ENCODE peak calls at places on chromosome 7, in seven cellular contexts. One of them, this sample, is unnamed.
A peak's percentile ranks its signal among the peaks of the same experiment; 100 is the strongest.

GRCh38 chr7:47088329-47089067 is 493.4 kb downstream of the TNS3 start:
- DNase-seq in mammary epithelial cell: peak; percentile 31
- DNase-seq in HCT116: peak; percentile 34
- DNase-seq in neuronal stem cell: peak; percentile 59
- DNase-seq in osteoblast: peak; percentile 84
- DNase-seq in fibroblast of lung: peak; percentile 53
- DNase-seq in hepatocyte: peak; percentile 82
- DNase-seq in this sample: no peak

GRCh38 chr7:113561446-113561845 is 357.4 kb downstream of the PPP1R3A start:
- DNase-seq in mammary epithelial cell: peak; percentile 68
- DNase-seq in HCT116: no peak
- DNase-seq in neuronal stem cell: no peak
- DNase-seq in osteoblast: no peak
- DNase-seq in fibroblast of lung: peak; percentile 78
- DNase-seq in hepatocyte: no peak
- DNase-seq in this sample: no peak

GRCh38 chr7:151705744-151706567 is 171.0 kb downstream of the PRKAG2 start:
- DNase-seq in mammary epithelial cell: peak; percentile 22
- DNase-seq in HCT116: peak; percentile 56
- DNase-seq in neuronal stem cell: no peak
- DNase-seq in osteoblast: peak; percentile 91
- DNase-seq in fibroblast of lung: peak; percentile 59
- DNase-seq in hepatocyte: peak; percentile 68
- DNase-seq in this sample: peak; percentile 70

GRCh38 chr7:40133561-40134427 is 628 bp downstream of the MPLKIP start:
- DNase-seq in mammary epithelial cell: no peak
- DNase-seq in HCT116: no peak
- DNase-seq in neuronal stem cell: no peak
- DNase-seq in osteoblast: peak; percentile 79
- DNase-seq in fibroblast of lung: peak; percentile 56
- DNase-seq in hepatocyte: peak; percentile 34
- DNase-seq in this sample: no peak

GRCh38 chr7:120997902-120998301 is 9.4 kb downstream of the CPED1 start:
- DNase-seq in mammary epithelial cell: no peak
- DNase-seq in HCT116: no peak
- DNase-seq in neuronal stem cell: no peak
- DNase-seq in osteoblast: no peak
- DNase-seq in fibroblast of lung: no peak
- DNase-seq in hepatocyte: no peak
- DNase-seq in this sample: no peak

GRCh38 chr7:147071536-147071935 is 954.9 kb downstream of the CNTNAP2 start:
- DNase-seq in mammary epithelial cell: no peak
- DNase-seq in HCT116: no peak
- DNase-seq in neuronal stem cell: no peak
- DNase-seq in osteoblast: no peak
- DNase-seq in fibroblast of lung: no peak
- DNase-seq in hepatocyte: peak; percentile 25
- DNase-seq in this sample: no peak

GRCh38 chr7:45631569-45631968 is 57.4 kb downstream of the ADCY1 start:
- DNase-seq in mammary epithelial cell: no peak
- DNase-seq in HCT116: no peak
- DNase-seq in neuronal stem cell: no peak
- DNase-seq in osteoblast: no peak
- DNase-seq in fibroblast of lung: no peak
- DNase-seq in hepatocyte: no peak
- DNase-seq in this sample: no peak

GRCh38 chr7:157302314-157302711 is 34.5 kb upstream of the DNAJB6 start:
- DNase-seq in mammary epithelial cell: peak; percentile 42
- DNase-seq in HCT116: no peak
- DNase-seq in neuronal stem cell: no peak
- DNase-seq in osteoblast: peak; percentile 90
- DNase-seq in fibroblast of lung: peak; percentile 29
- DNase-seq in hepatocyte: no peak
- DNase-seq in this sample: no peak

GRCh38 chr7:24877790-24878311 is 102.1 kb downstream of the OSBPL3 start:
- DNase-seq in mammary epithelial cell: no peak
- DNase-seq in HCT116: no peak
- DNase-seq in neuronal stem cell: no peak
- DNase-seq in osteoblast: no peak
- DNase-seq in fibroblast of lung: peak; percentile 79
- DNase-seq in hepatocyte: no peak
- DNase-seq in this sample: no peak

GRCh38 chr7:7798510-7798909 is 80.1 kb upstream of the RPA3 start:
- DNase-seq in mammary epithelial cell: no peak
- DNase-seq in HCT116: no peak
- DNase-seq in neuronal stem cell: no peak
- DNase-seq in osteoblast: no peak
- DNase-seq in fibroblast of lung: no peak
- DNase-seq in hepatocyte: no peak
- DNase-seq in this sample: no peak

GRCh38 chr7:116630357-116630756 is 41.6 kb upstream of the MET start:
- DNase-seq in mammary epithelial cell: peak; percentile 44
- DNase-seq in HCT116: no peak
- DNase-seq in neuronal stem cell: no peak
- DNase-seq in osteoblast: no peak
- DNase-seq in fibroblast of lung: no peak
- DNase-seq in hepatocyte: no peak
- DNase-seq in this sample: no peak

DNA sequence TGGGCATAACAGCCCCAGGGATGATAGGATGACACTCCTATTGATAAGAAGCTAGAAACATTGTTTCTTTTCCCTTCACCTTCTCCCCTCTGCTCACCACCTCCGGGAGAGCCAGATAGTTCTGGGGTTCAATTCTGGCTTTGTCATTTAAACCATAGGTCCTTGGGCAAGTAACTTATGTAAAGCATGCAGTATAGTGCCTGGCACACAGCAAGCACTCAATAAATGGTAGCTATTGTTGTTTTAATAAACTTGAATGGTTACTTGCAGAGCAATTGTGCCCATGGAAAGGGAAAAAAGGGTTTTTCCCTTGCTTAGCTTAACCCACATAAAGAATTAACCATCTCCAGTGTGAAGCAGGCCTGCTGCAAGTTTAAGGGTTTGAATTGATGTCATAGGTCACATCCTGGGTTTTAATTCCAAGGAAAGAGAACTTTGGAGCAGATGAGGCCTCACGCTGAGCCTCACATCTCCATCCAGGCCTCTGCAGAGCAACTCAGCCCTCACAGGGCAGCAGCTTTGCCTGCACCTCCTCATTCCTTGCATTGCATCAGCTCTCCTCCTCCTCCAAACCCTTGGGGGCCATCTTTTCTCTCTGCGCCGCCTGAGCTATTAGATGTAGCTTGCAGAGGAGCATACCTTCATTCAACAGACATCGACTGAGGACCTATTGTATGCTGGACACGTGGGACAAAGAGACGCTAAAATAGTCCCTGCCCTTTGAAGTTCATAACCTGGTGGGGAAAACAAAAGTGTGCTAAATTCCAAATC is 22.9 kb downstream of the ZNF775 start:
- DNase-seq in mammary epithelial cell: no peak
- DNase-seq in HCT116: no peak
- DNase-seq in neuronal stem cell: no peak
- DNase-seq in osteoblast: peak; percentile 50
- DNase-seq in fibroblast of lung: no peak
- DNase-seq in hepatocyte: peak; percentile 3
- DNase-seq in this sample: no peak
- H2AFZ ChIP-seq in mammary epithelial cell: no peak overlapping the region
- H2AFZ ChIP-seq in HCT116: no peak overlapping the region
- H2AFZ ChIP-seq in neuronal stem cell: peak overlapping the region; percentile 7
- H2AFZ ChIP-seq in osteoblast: no peak overlapping the region
- H2AFZ ChIP-seq in fibroblast of lung: no peak overlapping the region
- H2AFZ ChIP-seq in hepatocyte: no peak overlapping the region
- H2AFZ ChIP-seq in this sample: no peak overlapping the region

GRCh38 chr7:107972986-107973385 is 30.0 kb downstream of the LAMB1 start:
- DNase-seq in mammary epithelial cell: peak; percentile 89
- DNase-seq in HCT116: no peak
- DNase-seq in neuronal stem cell: no peak
- DNase-seq in osteoblast: no peak
- DNase-seq in fibroblast of lung: no peak
- DNase-seq in hepatocyte: no peak
- DNase-seq in this sample: peak; percentile 36
- H3K4me2 ChIP-seq in mammary epithelial cell: peak overlapping the region; percentile 46
- H3K4me2 ChIP-seq in HCT116: no peak overlapping the region
- H3K4me2 ChIP-seq in neuronal stem cell: no peak overlapping the region
- H3K4me2 ChIP-seq in osteoblast: no peak overlapping the region
- H3K4me2 ChIP-seq in fibroblast of lung: no peak overlapping the region
- H3K4me2 ChIP-seq in hepatocyte: no peak overlapping the region
- H3K4me2 ChIP-seq in this sample: peak overlapping the region; percentile 63

DNA sequence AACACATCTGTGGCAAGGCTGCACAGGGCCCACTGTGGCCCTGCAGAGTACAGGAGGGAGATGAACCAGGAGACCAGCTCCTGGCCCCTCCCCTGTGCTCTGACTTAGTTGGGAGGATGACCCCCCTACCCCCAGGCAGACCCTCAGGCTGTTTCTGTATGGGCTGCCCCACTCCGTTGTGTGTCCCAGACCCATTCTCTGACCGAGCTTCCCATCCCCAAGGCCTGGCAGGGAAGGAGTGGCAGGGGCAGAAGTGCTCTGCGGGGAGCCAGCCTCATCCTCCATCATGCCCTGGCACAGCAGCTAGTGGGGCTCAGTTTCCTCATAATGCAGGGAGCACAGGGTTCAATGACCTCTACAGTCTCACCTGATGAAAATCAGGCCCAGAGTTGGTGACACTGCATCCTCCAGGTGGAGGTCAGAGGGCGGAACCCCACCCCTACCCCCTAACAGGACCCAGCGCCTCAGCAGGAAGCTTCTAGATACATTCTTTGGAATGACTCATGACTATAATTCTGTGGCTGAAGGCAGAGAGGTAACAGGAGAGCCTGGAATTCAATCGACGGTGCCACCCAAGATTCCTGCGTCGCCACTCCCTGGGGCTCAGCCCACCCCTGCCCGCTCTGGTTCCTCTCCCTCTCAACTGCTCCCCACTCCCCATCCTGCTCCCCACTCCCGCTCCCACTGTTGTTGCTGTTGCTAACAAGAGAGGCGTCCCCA is 18.2 kb downstream of the PODXL start:
- DNase-seq in mammary epithelial cell: no peak
- DNase-seq in HCT116: peak; percentile 72
- DNase-seq in neuronal stem cell: no peak
- DNase-seq in osteoblast: peak; percentile 89
- DNase-seq in fibroblast of lung: peak; percentile 69
- DNase-seq in hepatocyte: peak; percentile 48
- DNase-seq in this sample: peak; percentile 38
- H2AFZ ChIP-seq in mammary epithelial cell: peak overlapping the region; percentile 68
- H2AFZ ChIP-seq in HCT116: no peak overlapping the region
- H2AFZ ChIP-seq in neuronal stem cell: no peak overlapping the region
- H2AFZ ChIP-seq in osteoblast: no peak overlapping the region
- H2AFZ ChIP-seq in fibroblast of lung: no peak overlapping the region
- H2AFZ ChIP-seq in hepatocyte: no peak overlapping the region
- H2AFZ ChIP-seq in this sample: peak overlapping the region; percentile 67

GRCh38 chr7:106062006-106062405 is 50.1 kb downstream of the SYPL1 start:
- DNase-seq in mammary epithelial cell: peak; percentile 58
- DNase-seq in HCT116: no peak
- DNase-seq in neuronal stem cell: no peak
- DNase-seq in osteoblast: no peak
- DNase-seq in fibroblast of lung: no peak
- DNase-seq in hepatocyte: no peak
- DNase-seq in this sample: no peak

GRCh38 chr7:106061301-106061979 is 50.7 kb downstream of the SYPL1 start:
- DNase-seq in mammary epithelial cell: no peak
- DNase-seq in HCT116: no peak
- DNase-seq in neuronal stem cell: no peak
- DNase-seq in osteoblast: no peak
- DNase-seq in fibroblast of lung: no peak
- DNase-seq in hepatocyte: no peak
- DNase-seq in this sample: no peak

GRCh38 chr7:106063692-106064091 is 48.4 kb downstream of the SYPL1 start:
- DNase-seq in mammary epithelial cell: no peak
- DNase-seq in HCT116: no peak
- DNase-seq in neuronal stem cell: no peak
- DNase-seq in osteoblast: no peak
- DNase-seq in fibroblast of lung: no peak
- DNase-seq in hepatocyte: no peak
- DNase-seq in this sample: no peak

GRCh38 chr7:106063039-106063438 is 49.1 kb downstream of the SYPL1 start:
- DNase-seq in mammary epithelial cell: no peak
- DNase-seq in HCT116: no peak
- DNase-seq in neuronal stem cell: no peak
- DNase-seq in osteoblast: no peak
- DNase-seq in fibroblast of lung: no peak
- DNase-seq in hepatocyte: no peak
- DNase-seq in this sample: no peak

GRCh38 chr7:106062521-106062931 is 49.6 kb downstream of the SYPL1 start:
- DNase-seq in mammary epithelial cell: peak; percentile 82
- DNase-seq in HCT116: no peak
- DNase-seq in neuronal stem cell: no peak
- DNase-seq in osteoblast: no peak
- DNase-seq in fibroblast of lung: no peak
- DNase-seq in hepatocyte: no peak
- DNase-seq in this sample: no peak
- H3K4me2 ChIP-seq in mammary epithelial cell: peak overlapping the region; percentile 66
- H3K4me2 ChIP-seq in HCT116: no peak overlapping the region
- H3K4me2 ChIP-seq in neuronal stem cell: no peak overlapping the region
- H3K4me2 ChIP-seq in osteoblast: no peak overlapping the region
- H3K4me2 ChIP-seq in fibroblast of lung: no peak overlapping the region
- H3K4me2 ChIP-seq in hepatocyte: no peak overlapping the region
- H3K4me2 ChIP-seq in this sample: peak overlapping the region; percentile 64